ENCODE peak calls at places on chromosomes 2 and 18, in eight cellular contexts. D, Y, O, U, S, E, L and X are unnamed samples.

GRCh38 chr2:72803151-72803550 is 22.7 kb downstream of the EXOC6B start:
- DNase-seq in E (peak), Y (no peak), U (no peak), D (no peak), O (no peak), L (no peak), S (no peak), X (no peak)

GRCh38 chr2:198861080-198861479 is 596.7 kb downstream of the SATB2 start:
- DNase-seq in L (no peak), D (no peak), Y (no peak), U (no peak), S (no peak), O (no peak), E (no peak), X (no peak)

GRCh38 chr2:216911886-216912285 is 52.0 kb upstream of the TNP1 start:
- DNase-seq in S (no peak), D (no peak), L (no peak), O (no peak), U (no peak), Y (no peak), E (no peak), X (no peak)

GRCh38 chr2:177553176-177553909 is 160.8 kb downstream of the AGPS start:
- DNase-seq in Y (no peak), S (no peak), D (no peak), L (no peak), U (no peak), E (peak), O (no peak), X (no peak)

GRCh38 chr2:86790134-86790827 is 432 bp downstream of the CD8A start:
- DNase-seq in U (no peak), L (peak), O (peak), Y (peak), S (no peak), E (no peak), D (peak), X (no peak)

GRCh38 chr2:240895656-240896388 is at the start of gene MAB21L4:
- DNase-seq in O (no peak), D (no peak), S (peak), L (no peak), U (no peak), E (no peak), Y (no peak), X (no peak)

GRCh38 chr18:48007955-48008701 is 77.7 kb upstream of the SMAD2 start:
- DNase-seq in U (peak), E (peak), D (peak), L (peak), Y (peak), O (peak), S (no peak), X (peak)

GRCh38 chr18:23069481-23069880 is 65.8 kb upstream of the CABLES1 start:
- DNase-seq in Y (no peak), D (no peak), O (peak), U (no peak), S (no peak), E (no peak), L (no peak), X (no peak)

GRCh38 chr2:236092714-236093113 is 75.5 kb downstream of the GBX2 start:
- DNase-seq in U (no peak), D (no peak), L (no peak), O (no peak), E (no peak), Y (no peak), S (no peak), X (no peak)
- TF ChIP-seq CTCF in U (no peak), D (no peak), L (no peak), O (no peak), E (no peak), Y (no peak), S (no peak), X (no peak)

DNA sequence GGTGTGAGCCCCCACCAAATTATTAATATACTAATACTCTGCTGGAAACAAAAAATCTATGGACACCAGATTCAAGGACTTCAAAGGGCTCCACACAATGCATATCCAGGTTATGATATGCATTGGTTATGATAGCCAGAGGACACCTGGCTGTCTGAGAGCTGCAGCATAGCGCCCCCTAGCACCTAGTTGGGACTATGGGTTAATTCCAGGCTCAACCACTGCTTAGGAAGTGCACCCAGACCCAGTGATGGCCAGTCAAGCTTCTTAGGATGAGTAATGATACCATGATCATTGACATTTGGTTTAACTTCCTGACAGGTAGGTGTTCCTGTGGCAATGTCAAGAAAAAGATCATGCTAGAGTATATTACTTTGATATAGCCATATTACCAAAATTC is 3.8 kb upstream of the FRZB start:
- DNase-seq in O (no peak), D (no peak), L (peak), Y (no peak), E (peak), S (no peak), U (no peak), X (no peak)
- TF ChIP-seq CTCF in O (no peak), D (no peak), L (no peak), Y (peak), E (peak), S (peak), U (peak), X (peak)

GRCh38 chr2:135709992-135710391 is 31.7 kb upstream of the UBXN4 start:
- DNase-seq in L (peak), U (peak), D (peak), Y (peak), E (peak), O (peak), S (no peak), X (peak)
- TF ChIP-seq CTCF in L (peak), U (peak), D (peak), Y (peak), E (peak), O (peak), S (peak), X (peak)

DNA sequence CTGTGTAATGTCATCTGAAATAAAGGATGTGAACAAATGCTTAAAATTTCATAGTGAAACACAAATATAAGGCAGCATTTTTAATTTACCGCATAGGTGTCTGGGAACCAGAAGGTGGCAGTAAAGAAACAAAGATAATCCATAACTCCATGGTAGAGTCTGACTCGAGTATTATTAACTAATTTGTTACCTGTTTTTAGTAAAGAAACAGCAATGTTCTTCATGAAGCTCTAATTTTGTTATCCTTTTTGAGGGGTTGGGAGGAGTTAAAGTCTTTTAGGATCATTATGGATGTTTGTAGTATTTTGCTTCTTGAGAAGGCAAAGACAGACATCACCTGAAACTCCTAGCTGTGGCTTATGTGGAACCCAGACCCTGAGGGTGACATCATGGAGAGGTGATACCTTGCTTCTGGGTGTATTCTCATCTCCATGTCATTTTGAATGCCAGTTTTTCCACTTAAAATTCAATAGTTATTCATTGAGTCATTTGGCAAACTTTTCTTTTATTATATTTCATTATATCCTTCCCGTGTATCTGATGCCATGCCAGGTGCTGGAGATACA is 286.2 kb upstream of the EPAS1 start:
- DNase-seq in D (no peak), L (peak), O (no peak), S (peak), U (peak), E (peak), Y (no peak), X (no peak)
- TF ChIP-seq CTCF in D (peak), L (peak), O (peak), S (peak), U (peak), E (peak), Y (peak), X (peak)

DNA sequence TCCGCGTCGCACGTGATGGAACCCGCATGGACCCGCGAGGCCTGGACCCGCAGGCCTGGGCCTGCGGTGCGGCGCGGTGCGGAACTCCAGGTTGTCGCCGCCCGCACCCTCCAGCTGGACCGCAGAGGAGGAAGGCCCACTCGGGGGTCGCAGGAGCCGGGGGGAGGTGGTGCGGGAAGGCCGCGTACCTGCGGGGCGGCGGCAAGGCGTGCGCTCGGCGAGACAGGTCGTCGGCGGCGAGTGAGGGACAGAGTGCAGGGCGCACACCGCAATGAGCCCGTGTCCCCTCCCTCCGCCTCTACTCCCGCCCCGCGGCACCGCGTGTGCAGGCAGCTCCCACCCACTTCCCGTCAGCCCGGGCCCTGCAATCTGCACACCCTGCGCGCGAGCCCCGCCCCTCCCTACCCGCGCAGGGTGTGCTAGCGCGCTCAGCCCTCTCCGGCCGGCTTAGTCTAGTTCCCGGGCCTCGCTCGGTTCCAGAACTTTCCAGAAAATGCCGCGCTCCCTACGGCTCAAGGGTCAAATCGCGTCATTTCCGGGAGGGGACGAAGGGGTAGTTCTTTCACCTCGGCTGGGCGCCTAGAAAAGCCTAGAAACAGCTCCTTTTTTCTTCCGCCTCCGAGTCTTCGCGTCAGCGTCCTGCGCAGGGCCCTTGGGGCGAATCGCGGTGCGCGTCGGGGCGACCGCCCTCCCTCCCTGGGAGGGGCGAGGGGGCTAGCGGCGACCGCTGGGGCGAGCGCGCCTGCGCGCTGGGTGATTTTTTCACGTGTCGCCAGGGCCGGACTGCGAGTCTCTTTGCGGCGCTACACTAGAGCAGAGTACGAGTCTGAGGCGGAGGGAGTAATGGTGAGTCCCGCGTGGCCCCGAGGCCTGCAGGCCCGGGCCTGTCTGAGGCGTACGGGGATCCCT is at the start of the genes HSPD1 and HSPE1:
- DNase-seq in S (peak), U (peak), L (peak), Y (peak), D (peak), E (peak), O (peak), X (peak)
- TF ChIP-seq CTCF in S (peak), U (no peak), L (no peak), Y (no peak), D (no peak), E (no peak), O (no peak), X (no peak)

GRCh38 chr2:33673937-33674336 is 74.8 kb upstream of the FAM98A start:
- DNase-seq in U (peak), L (peak), O (no peak), S (no peak), D (no peak), Y (no peak), E (peak), X (no peak)
- TF ChIP-seq CTCF in U (peak), L (peak), O (no peak), S (peak), D (no peak), Y (peak), E (peak), X (peak)